ENCODE peak calls at places on chromosome 22, in ten cellular contexts. K is Daoy; C is lower leg skin; V is RCC 7860; L is anterior cingulate cortex; M is HS-27A; T is stimulated activated CD4-positive, alpha-beta T cell treated with anti-CD3 and anti-CD28 coated beads, Interleukin-2, amount 100 ng/mL, for 48 hours; U is NCI-H1092; I is mucosa of gallbladder; N is GM10248. F is an unnamed sample.

GRCh38 chr22:38144025-38144405 is 33.5 kb upstream of the BAIAP2L2 start:
- DNase-seq in I (no peak), K (no peak), M (no peak), T (no peak), N (no peak), L (no peak), C (no peak), V (no peak), U (no peak), F (no peak)

GRCh38 chr22:22752556-22753477 is 108.4 kb downstream of the GGTLC2 start:
- DNase-seq in U (no peak), N (no peak), M (no peak), K (no peak), I (peak), V (no peak), L (no peak), T (no peak), C (peak), F (no peak)

GRCh38 chr22:30397656-30398635 is 1.1 kb downstream of the SEC14L2 start:
- DNase-seq in N (no peak), U (no peak), T (no peak), M (no peak), L (no peak), C (no peak), I (no peak), V (no peak), K (no peak), F (no peak)

GRCh38 chr22:24059121-24059520 is 48.0 kb downstream of the CABIN1 start:
- DNase-seq in M (peak), T (no peak), K (no peak), N (no peak), U (no peak), V (no peak), L (no peak), C (peak), I (no peak), F (no peak)

GRCh38 chr22:19105867-19106802 is 16.1 kb downstream of the DGCR2 start:
- DNase-seq in K (no peak), C (no peak), I (no peak), U (no peak), L (no peak), T (no peak), V (no peak), N (no peak), M (no peak), F (no peak)

GRCh38 chr22:36435516-36436415 is 45.7 kb downstream of the TXN2 start:
- DNase-seq in T (peak), V (peak), I (peak), K (no peak), N (peak), M (no peak), L (no peak), C (no peak), U (peak), F (peak)

GRCh38 chr22:26367402-26368245 is 61.4 kb upstream of the ASPHD2 start:
- DNase-seq in M (peak), L (peak), N (peak), I (peak), K (peak), T (peak), C (no peak), V (no peak), U (peak), F (peak)

GRCh38 chr22:41446057-41446501 is 522 bp downstream of the TOB2 start:
- DNase-seq in U (no peak), V (no peak), I (no peak), C (peak), L (no peak), M (no peak), T (peak), K (peak), N (no peak), F (peak)

GRCh38 chr22:44172370-44173108 is 8.2 kb upstream of the PARVG start:
- DNase-seq in U (no peak), M (no peak), V (no peak), K (no peak), I (peak), C (peak), T (no peak), N (peak), L (peak), F (no peak)

GRCh38 chr22:42388130-42388797 is 43.9 kb downstream of the NFAM1 start:
- DNase-seq in N (no peak), U (peak), C (no peak), T (no peak), K (peak), V (no peak), M (no peak), L (peak), I (no peak), F (no peak)

GRCh38 chr22:37273126-37273845 is 9.0 kb upstream of the CYTH4 start:
- DNase-seq in T (no peak), M (no peak), U (no peak), N (peak), C (no peak), K (peak), I (no peak), L (no peak), V (peak), F (no peak)

GRCh38 chr22:36027579-36027959 is 1.1 kb downstream of the RBFOX2 start:
- DNase-seq in L (peak), C (no peak), T (no peak), N (peak), K (peak), U (no peak), M (no peak), V (no peak), I (no peak), F (no peak)

GRCh38 chr22:37465721-37466120 is 20.5 kb downstream of the MFNG start:
- DNase-seq in C (no peak), I (no peak), M (no peak), T (no peak), L (no peak), U (no peak), N (no peak), V (no peak), K (no peak), F (no peak)

GRCh38 chr22:20803696-20804324 is 29.9 kb downstream of the SERPIND1 start:
- DNase-seq in T (peak), L (peak), U (no peak), K (peak), M (no peak), N (peak), I (peak), V (no peak), C (no peak), F (peak)

F was measured in Calu3.